ENCODE peak calls at places on chromosomes 6 and 20, in five cellular contexts. One of them, this sample, is unnamed.

GRCh38 chr6:10481101-10481500 is 40.0 kb upstream of the GCNT2 start:
- DNase-seq in heart left ventricle: no peak
- DNase-seq in stomach: no peak
- DNase-seq in fibroblast of lung: peak; percentile 36
- DNase-seq in psoas muscle: no peak
- DNase-seq in this sample: no peak

GRCh38 chr20:8583209-8584106 is 451.4 kb downstream of the PLCB1 start:
- DNase-seq in heart left ventricle: no peak
- DNase-seq in stomach: no peak
- DNase-seq in fibroblast of lung: peak; percentile 73
- DNase-seq in psoas muscle: no peak
- DNase-seq in this sample: no peak

GRCh38 chr6:93416575-93417420 is 2.6 kb downstream of the EPHA7 start:
- DNase-seq in heart left ventricle: peak; percentile 25
- DNase-seq in stomach: no peak
- DNase-seq in fibroblast of lung: peak; percentile 32
- DNase-seq in psoas muscle: peak; percentile 48
- DNase-seq in this sample: peak; percentile 65

GRCh38 chr6:16318538-16318937 is 80.2 kb downstream of the GMPR start:
- DNase-seq in heart left ventricle: no peak
- DNase-seq in stomach: no peak
- DNase-seq in fibroblast of lung: peak; percentile 94
- DNase-seq in psoas muscle: no peak
- DNase-seq in this sample: peak; percentile 59

GRCh38 chr6:111161650-111162049 is 74.3 kb downstream of the SLC16A10 start:
- DNase-seq in heart left ventricle: no peak
- DNase-seq in stomach: no peak
- DNase-seq in fibroblast of lung: no peak
- DNase-seq in psoas muscle: no peak
- DNase-seq in this sample: no peak

GRCh38 chr6:134065706-134066105 is 13.3 kb upstream of the SLC2A12 start:
- DNase-seq in heart left ventricle: no peak
- DNase-seq in stomach: no peak
- DNase-seq in fibroblast of lung: peak; percentile 22
- DNase-seq in psoas muscle: no peak
- DNase-seq in this sample: peak; percentile 5

GRCh38 chr6:116691154-116691553 is 10.1 kb downstream of the KPNA5 start:
- DNase-seq in heart left ventricle: no peak
- DNase-seq in stomach: no peak
- DNase-seq in fibroblast of lung: no peak
- DNase-seq in psoas muscle: no peak
- DNase-seq in this sample: no peak

GRCh38 chr6:149026530-149026942 is 279.7 kb downstream of the UST start:
- DNase-seq in heart left ventricle: no peak
- DNase-seq in stomach: no peak
- DNase-seq in fibroblast of lung: peak; percentile 91
- DNase-seq in psoas muscle: no peak
- DNase-seq in this sample: peak; percentile 68

GRCh38 chr20:34042286-34042685 is 48.6 kb downstream of the RALY start:
- DNase-seq in heart left ventricle: peak; percentile 29
- DNase-seq in stomach: no peak
- DNase-seq in fibroblast of lung: no peak
- DNase-seq in psoas muscle: no peak
- DNase-seq in this sample: no peak

GRCh38 chr20:48620112-48620485 is 207.7 kb downstream of the PREX1 start:
- DNase-seq in heart left ventricle: no peak
- DNase-seq in stomach: no peak
- DNase-seq in fibroblast of lung: no peak
- DNase-seq in psoas muscle: no peak
- DNase-seq in this sample: no peak

GRCh38 chr6:130362128-130362527 is 3.7 kb upstream of the TMEM200A start:
- DNase-seq in heart left ventricle: no peak
- DNase-seq in stomach: no peak
- DNase-seq in fibroblast of lung: no peak
- DNase-seq in psoas muscle: no peak
- DNase-seq in this sample: no peak

GRCh38 chr6:37137201-37137880 is 32.6 kb upstream of the PIM1 start:
- DNase-seq in heart left ventricle: no peak
- DNase-seq in stomach: no peak
- DNase-seq in fibroblast of lung: peak; percentile 99
- DNase-seq in psoas muscle: no peak
- DNase-seq in this sample: peak; percentile 86

GRCh38 chr6:138546733-138547185 is 47.5 kb upstream of the NHSL1 start:
- DNase-seq in heart left ventricle: no peak
- DNase-seq in stomach: no peak
- DNase-seq in fibroblast of lung: peak; percentile 74
- DNase-seq in psoas muscle: no peak
- DNase-seq in this sample: peak; percentile 35

GRCh38 chr6:90221403-90221802 is 75.2 kb downstream of the BACH2 start:
- DNase-seq in heart left ventricle: no peak
- DNase-seq in stomach: no peak
- DNase-seq in fibroblast of lung: no peak
- DNase-seq in psoas muscle: no peak
- DNase-seq in this sample: no peak

GRCh38 chr6:36334832-36335459 is 1.7 kb downstream of the BNIP5 start:
- DNase-seq in heart left ventricle: no peak
- DNase-seq in stomach: peak; percentile 50
- DNase-seq in fibroblast of lung: no peak
- DNase-seq in psoas muscle: no peak
- DNase-seq in this sample: no peak

GRCh38 chr6:32971245-32971580 is 2.8 kb downstream of the BRD2 start:
- DNase-seq in heart left ventricle: no peak
- DNase-seq in stomach: no peak
- DNase-seq in fibroblast of lung: no peak
- DNase-seq in psoas muscle: no peak
- DNase-seq in this sample: no peak

GRCh38 chr6:123777554-123777953 is 26.1 kb upstream of the NKAIN2 start:
- DNase-seq in heart left ventricle: no peak
- DNase-seq in stomach: no peak
- DNase-seq in fibroblast of lung: no peak
- DNase-seq in psoas muscle: no peak
- DNase-seq in this sample: no peak

GRCh38 chr20:39961667-39962066 is 727.4 kb downstream of the MAFB start:
- DNase-seq in heart left ventricle: no peak
- DNase-seq in stomach: no peak
- DNase-seq in fibroblast of lung: no peak
- DNase-seq in psoas muscle: no peak
- DNase-seq in this sample: no peak

GRCh38 chr20:63160641-63161175 is 55.2 kb downstream of the YTHDF1 start:
- DNase-seq in heart left ventricle: no peak
- DNase-seq in stomach: no peak
- DNase-seq in fibroblast of lung: no peak
- DNase-seq in psoas muscle: peak; percentile 30
- DNase-seq in this sample: no peak

GRCh38 chr6:56101141-56101553 is 146.2 kb downstream of the COL21A1 start:
- DNase-seq in heart left ventricle: no peak
- DNase-seq in stomach: no peak
- DNase-seq in fibroblast of lung: peak; percentile 96
- DNase-seq in psoas muscle: no peak
- DNase-seq in this sample: peak; percentile 48

GRCh38 chr6:11552390-11552789 is 14.8 kb downstream of the TMEM170B start:
- DNase-seq in heart left ventricle: no peak
- DNase-seq in stomach: no peak
- DNase-seq in fibroblast of lung: no peak
- DNase-seq in psoas muscle: no peak
- DNase-seq in this sample: no peak

DNA sequence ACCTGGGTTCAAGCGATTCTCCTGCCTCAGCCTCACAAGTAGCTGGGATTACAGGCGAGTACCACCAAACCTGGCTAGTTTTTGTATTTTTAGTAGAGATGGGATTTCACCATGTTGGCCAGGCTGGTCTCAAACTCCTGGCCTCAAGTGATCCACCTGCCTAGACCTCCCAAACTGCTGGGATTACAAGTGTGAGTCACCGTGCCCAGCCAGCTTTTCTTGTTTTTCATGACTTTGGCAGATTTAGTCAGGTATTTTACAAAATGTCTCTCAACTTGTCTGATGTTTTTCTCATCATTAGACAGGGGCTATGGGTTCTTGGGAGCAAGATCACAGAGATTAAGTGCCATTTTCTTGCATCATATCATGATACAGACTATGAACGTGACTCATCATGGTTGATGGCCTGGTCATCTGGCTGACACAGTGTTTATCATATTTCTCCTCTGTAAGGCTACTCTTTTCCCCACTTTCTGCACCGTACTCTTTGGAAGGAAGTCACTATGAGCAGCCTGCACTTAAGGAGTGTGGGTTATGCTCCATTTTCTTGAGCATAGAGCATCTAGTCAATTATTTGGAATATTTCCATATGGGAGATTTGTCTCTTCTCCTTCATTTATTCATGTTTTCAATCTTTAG is 67.8 kb downstream of the RNF182 start:
- DNase-seq in heart left ventricle: no peak
- DNase-seq in stomach: no peak
- DNase-seq in fibroblast of lung: peak; percentile 75
- DNase-seq in psoas muscle: no peak
- DNase-seq in this sample: peak; percentile 13
- H3K27me3 ChIP-seq in heart left ventricle: peaks cover 17% of the 10 kb centered on the region
- H3K27me3 ChIP-seq in stomach: no peaks in the 10 kb centered on the region
- H3K27me3 ChIP-seq in fibroblast of lung: no peaks in the 10 kb centered on the region
- H3K27me3 ChIP-seq in psoas muscle: peaks cover 5% of the 10 kb centered on the region
- H3K27me3 ChIP-seq in this sample: peaks cover 6% of the 10 kb centered on the region

GRCh38 chr20:622161-622560 is 12.1 kb upstream of the TCF15 start:
- DNase-seq in heart left ventricle: no peak
- DNase-seq in stomach: no peak
- DNase-seq in fibroblast of lung: no peak
- DNase-seq in psoas muscle: no peak
- DNase-seq in this sample: no peak

GRCh38 chr20:623041-623440 is 12.9 kb upstream of the TCF15 start:
- DNase-seq in heart left ventricle: no peak
- DNase-seq in stomach: no peak
- DNase-seq in fibroblast of lung: no peak
- DNase-seq in psoas muscle: no peak
- DNase-seq in this sample: no peak

GRCh38 chr20:621115-621756 is 11.1 kb upstream of the TCF15 start:
- DNase-seq in heart left ventricle: no peak
- DNase-seq in stomach: no peak
- DNase-seq in fibroblast of lung: peak; percentile 28
- DNase-seq in psoas muscle: no peak
- DNase-seq in this sample: peak; percentile 15

GRCh38 chr20:625360-625932 is 15.3 kb upstream of the TCF15 start:
- DNase-seq in heart left ventricle: no peak
- DNase-seq in stomach: no peak
- DNase-seq in fibroblast of lung: no peak
- DNase-seq in psoas muscle: no peak
- DNase-seq in this sample: no peak

GRCh38 chr20:623704-624103 is 13.6 kb upstream of the TCF15 start:
- DNase-seq in heart left ventricle: no peak
- DNase-seq in stomach: no peak
- DNase-seq in fibroblast of lung: no peak
- DNase-seq in psoas muscle: no peak
- DNase-seq in this sample: no peak
- H3K27me3 ChIP-seq in heart left ventricle: no peaks in the 10 kb centered on the region
- H3K27me3 ChIP-seq in stomach: no peaks in the 10 kb centered on the region
- H3K27me3 ChIP-seq in fibroblast of lung: peaks cover 7% of the 10 kb centered on the region
- H3K27me3 ChIP-seq in psoas muscle: no peaks in the 10 kb centered on the region
- H3K27me3 ChIP-seq in this sample: no peaks in the 10 kb centered on the region

GRCh38 chr20:57462781-57463180 is 62.2 kb downstream of the CTCFL start:
- DNase-seq in heart left ventricle: no peak
- DNase-seq in stomach: no peak
- DNase-seq in fibroblast of lung: no peak
- DNase-seq in psoas muscle: no peak
- DNase-seq in this sample: no peak
- H3K27me3 ChIP-seq in heart left ventricle: peaks cover 3% of the 10 kb centered on the region
- H3K27me3 ChIP-seq in stomach: no peaks in the 10 kb centered on the region
- H3K27me3 ChIP-seq in fibroblast of lung: peaks cover 7% of the 10 kb centered on the region
- H3K27me3 ChIP-seq in psoas muscle: no peaks in the 10 kb centered on the region
- H3K27me3 ChIP-seq in this sample: no peaks in the 10 kb centered on the region

DNA sequence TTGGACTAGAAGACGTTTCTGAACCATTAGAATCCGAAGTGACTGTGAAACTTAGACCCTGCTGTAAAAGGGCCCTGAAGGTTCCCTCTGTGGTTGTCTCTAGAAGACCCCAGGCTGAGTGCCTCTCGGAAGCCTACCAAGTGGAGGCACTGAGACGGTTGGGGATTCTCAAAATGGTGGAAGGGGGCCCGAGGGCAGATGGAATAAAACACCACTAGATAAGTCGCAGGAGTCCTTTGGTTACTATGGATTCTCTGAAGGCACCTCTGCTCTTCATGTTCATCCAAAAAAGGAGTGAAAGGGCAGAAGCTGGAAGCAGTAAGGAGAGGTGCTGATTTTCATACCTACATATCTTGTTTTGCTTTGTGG is 4.0 kb upstream of the TFAP2D start:
- DNase-seq in heart left ventricle: no peak
- DNase-seq in stomach: no peak
- DNase-seq in fibroblast of lung: no peak
- DNase-seq in psoas muscle: no peak
- DNase-seq in this sample: no peak
- H3K27me3 ChIP-seq in heart left ventricle: peaks cover 88% of the 10 kb centered on the region
- H3K27me3 ChIP-seq in stomach: no peaks in the 10 kb centered on the region
- H3K27me3 ChIP-seq in fibroblast of lung: no peaks in the 10 kb centered on the region
- H3K27me3 ChIP-seq in psoas muscle: peaks cover 20% of the 10 kb centered on the region
- H3K27me3 ChIP-seq in this sample: peaks cover 2% of the 10 kb centered on the region

DNA sequence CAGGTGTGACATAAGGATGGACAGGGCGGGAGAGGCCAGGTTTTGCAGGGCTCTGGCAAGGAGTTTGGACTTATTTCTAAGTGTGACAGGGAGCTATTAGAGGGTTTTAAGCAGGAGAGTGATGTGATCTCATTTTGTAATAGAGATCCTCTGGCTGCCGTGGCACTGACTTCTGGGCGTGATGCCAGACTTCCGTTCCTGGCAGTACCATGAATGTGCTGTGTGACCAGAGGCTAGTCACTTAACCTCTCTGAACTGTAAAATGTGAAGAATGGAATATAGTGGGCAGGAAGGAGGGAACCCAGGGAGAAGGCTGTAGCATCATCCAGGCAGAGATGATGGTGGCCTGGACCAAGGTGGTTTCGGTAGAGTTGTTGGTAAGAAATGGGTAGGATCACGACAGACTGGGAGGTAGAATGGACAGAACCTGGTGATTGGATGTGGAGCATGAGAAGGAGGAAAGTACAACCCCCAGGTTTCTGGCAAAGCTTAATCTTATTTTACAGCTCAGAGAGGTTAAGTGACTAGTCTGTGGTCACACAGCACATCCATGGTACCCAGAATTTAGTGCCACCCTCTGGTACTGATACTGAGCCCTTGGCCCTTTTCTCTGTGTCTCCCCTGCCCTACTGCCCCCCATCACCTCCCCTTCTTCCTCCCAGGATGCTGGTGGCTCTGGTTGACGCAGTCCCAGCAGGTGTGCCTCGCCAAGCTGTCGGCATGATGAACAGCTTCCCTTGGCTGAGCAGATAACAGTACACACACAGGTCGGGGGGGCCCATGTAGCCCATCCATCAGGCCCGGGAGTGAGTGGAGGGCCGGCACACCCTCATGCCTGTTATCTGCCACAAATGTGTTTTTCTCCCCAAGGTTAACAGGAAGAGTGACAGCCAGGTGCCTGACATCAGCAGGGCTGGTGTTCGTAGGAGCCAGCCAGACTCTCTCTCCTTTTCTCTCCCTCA is 52.9 kb upstream of the CTNNBL1 start:
- DNase-seq in heart left ventricle: no peak
- DNase-seq in stomach: no peak
- DNase-seq in fibroblast of lung: no peak
- DNase-seq in psoas muscle: no peak
- DNase-seq in this sample: peak; percentile 61
- H3K27me3 ChIP-seq in heart left ventricle: peaks cover 47% of the 10 kb centered on the region
- H3K27me3 ChIP-seq in stomach: no peaks in the 10 kb centered on the region
- H3K27me3 ChIP-seq in fibroblast of lung: peaks cover 23% of the 10 kb centered on the region
- H3K27me3 ChIP-seq in psoas muscle: no peaks in the 10 kb centered on the region
- H3K27me3 ChIP-seq in this sample: peaks cover 54% of the 10 kb centered on the region

This sample was measured in MG63.